ENCODE peak calls at places on chromosomes 3 and 15, in ten cellular contexts. One of them, this sample, is unnamed.

GRCh38 chr3:62370112-62371031 is 3.0 kb downstream of the FEZF2 start:
- DNase-seq in brain microvascular endothelial cell: no peak
- DNase-seq in H54: no peak
- DNase-seq in T follicular helper cell: no peak
- DNase-seq in epithelial cell of prostate: no peak
- DNase-seq in neural progenitor cell: peak
- DNase-seq in BJ: no peak
- DNase-seq in astrocyte of the spinal cord: no peak
- DNase-seq in heart right ventricle: no peak
- DNase-seq in sciatic nerve: no peak
- DNase-seq in this sample: no peak

GRCh38 chr15:60704129-60704528 is 225.2 kb upstream of the ICE2 start:
- DNase-seq in brain microvascular endothelial cell: no peak
- DNase-seq in H54: no peak
- DNase-seq in T follicular helper cell: peak
- DNase-seq in epithelial cell of prostate: no peak
- DNase-seq in neural progenitor cell: no peak
- DNase-seq in BJ: no peak
- DNase-seq in astrocyte of the spinal cord: no peak
- DNase-seq in heart right ventricle: no peak
- DNase-seq in sciatic nerve: no peak
- DNase-seq in this sample: no peak

GRCh38 chr3:99536555-99537314 is 101.7 kb upstream of the COL8A1 start:
- DNase-seq in brain microvascular endothelial cell: no peak
- DNase-seq in H54: no peak
- DNase-seq in T follicular helper cell: no peak
- DNase-seq in epithelial cell of prostate: no peak
- DNase-seq in neural progenitor cell: no peak
- DNase-seq in BJ: no peak
- DNase-seq in astrocyte of the spinal cord: no peak
- DNase-seq in heart right ventricle: no peak
- DNase-seq in sciatic nerve: no peak
- DNase-seq in this sample: no peak

GRCh38 chr3:182052360-182052759 is 340.6 kb downstream of the SOX2 start:
- DNase-seq in brain microvascular endothelial cell: no peak
- DNase-seq in H54: no peak
- DNase-seq in T follicular helper cell: no peak
- DNase-seq in epithelial cell of prostate: peak
- DNase-seq in neural progenitor cell: no peak
- DNase-seq in BJ: no peak
- DNase-seq in astrocyte of the spinal cord: no peak
- DNase-seq in heart right ventricle: no peak
- DNase-seq in sciatic nerve: no peak
- DNase-seq in this sample: no peak

GRCh38 chr15:64155802-64156651 is 4.5 kb downstream of the SNX22 start:
- DNase-seq in brain microvascular endothelial cell: no peak
- DNase-seq in H54: no peak
- DNase-seq in T follicular helper cell: no peak
- DNase-seq in epithelial cell of prostate: no peak
- DNase-seq in neural progenitor cell: no peak
- DNase-seq in BJ: no peak
- DNase-seq in astrocyte of the spinal cord: no peak
- DNase-seq in heart right ventricle: no peak
- DNase-seq in sciatic nerve: no peak
- DNase-seq in this sample: no peak

GRCh38 chr3:184339016-184339415 is 1.6 kb downstream of the FAM131A start:
- DNase-seq in brain microvascular endothelial cell: no peak
- DNase-seq in H54: no peak
- DNase-seq in T follicular helper cell: no peak
- DNase-seq in epithelial cell of prostate: no peak
- DNase-seq in neural progenitor cell: no peak
- DNase-seq in BJ: no peak
- DNase-seq in astrocyte of the spinal cord: no peak
- DNase-seq in heart right ventricle: no peak
- DNase-seq in sciatic nerve: no peak
- DNase-seq in this sample: no peak

GRCh38 chr3:126925411-126926171 is 57.3 kb upstream of the PLXNA1 start:
- DNase-seq in brain microvascular endothelial cell: no peak
- DNase-seq in H54: no peak
- DNase-seq in T follicular helper cell: no peak
- DNase-seq in epithelial cell of prostate: no peak
- DNase-seq in neural progenitor cell: no peak
- DNase-seq in BJ: no peak
- DNase-seq in astrocyte of the spinal cord: no peak
- DNase-seq in heart right ventricle: peak
- DNase-seq in sciatic nerve: no peak
- DNase-seq in this sample: no peak

GRCh38 chr15:76576526-76577279 is 240.1 kb downstream of the ISL2 start:
- DNase-seq in brain microvascular endothelial cell: peak
- DNase-seq in H54: no peak
- DNase-seq in T follicular helper cell: no peak
- DNase-seq in epithelial cell of prostate: no peak
- DNase-seq in neural progenitor cell: no peak
- DNase-seq in BJ: no peak
- DNase-seq in astrocyte of the spinal cord: peak
- DNase-seq in heart right ventricle: peak
- DNase-seq in sciatic nerve: peak
- DNase-seq in this sample: no peak

GRCh38 chr3:155070932-155071387 is 9.2 kb upstream of the MME start:
- DNase-seq in brain microvascular endothelial cell: peak
- DNase-seq in H54: peak
- DNase-seq in T follicular helper cell: no peak
- DNase-seq in epithelial cell of prostate: peak
- DNase-seq in neural progenitor cell: no peak
- DNase-seq in BJ: peak
- DNase-seq in astrocyte of the spinal cord: peak
- DNase-seq in heart right ventricle: no peak
- DNase-seq in sciatic nerve: no peak
- DNase-seq in this sample: peak

GRCh38 chr15:85100186-85100937 is 118.7 kb downstream of the PDE8A start:
- DNase-seq in brain microvascular endothelial cell: no peak
- DNase-seq in H54: no peak
- DNase-seq in T follicular helper cell: peak
- DNase-seq in epithelial cell of prostate: no peak
- DNase-seq in neural progenitor cell: no peak
- DNase-seq in BJ: no peak
- DNase-seq in astrocyte of the spinal cord: no peak
- DNase-seq in heart right ventricle: no peak
- DNase-seq in sciatic nerve: no peak
- DNase-seq in this sample: no peak

GRCh38 chr3:42764115-42764514 is 8.9 kb downstream of the CCDC13 start:
- DNase-seq in brain microvascular endothelial cell: no peak
- DNase-seq in H54: no peak
- DNase-seq in T follicular helper cell: no peak
- DNase-seq in epithelial cell of prostate: no peak
- DNase-seq in neural progenitor cell: no peak
- DNase-seq in BJ: no peak
- DNase-seq in astrocyte of the spinal cord: no peak
- DNase-seq in heart right ventricle: no peak
- DNase-seq in sciatic nerve: no peak
- DNase-seq in this sample: no peak

GRCh38 chr3:114361391-114361790 is 67.6 kb downstream of the TIGIT start:
- DNase-seq in brain microvascular endothelial cell: no peak
- DNase-seq in H54: no peak
- DNase-seq in T follicular helper cell: no peak
- DNase-seq in epithelial cell of prostate: no peak
- DNase-seq in neural progenitor cell: no peak
- DNase-seq in BJ: no peak
- DNase-seq in astrocyte of the spinal cord: no peak
- DNase-seq in heart right ventricle: no peak
- DNase-seq in sciatic nerve: no peak
- DNase-seq in this sample: no peak

This sample was measured in AG09309.